ENCODE peak calls at places on chromosomes 16 and 17, in seven cellular contexts. L is AG20443; N is HTR-8/SVneo; Q is dorsolateral prefrontal cortex; T is activated CD4-positive, CD25-positive, alpha-beta regulatory T cell treated with anti-CD3 and anti-CD28 coated beads, Interleukin-2, amount 50 U/mL, for 16 hours; Z is fibroblast of the aortic adventitia; S is activated T-cell treated with anti-CD3 and anti-CD28 coated beads for 48 hours. D is an unnamed sample.

GRCh38 chr17:46879101-46879500 is 27.7 kb downstream of the WNT9B start:
- DNase-seq in T (no peak), L (no peak), S (no peak), Z (no peak), Q (no peak), N (no peak), D (no peak)

GRCh38 chr17:66686601-66687000 is 148.3 kb upstream of the CACNG5 start:
- DNase-seq in Z (no peak), T (no peak), S (no peak), N (no peak), L (no peak), Q (no peak), D (no peak)

GRCh38 chr17:8150194-8151119 is 1.7 kb downstream of the PER1 start:
- DNase-seq in S (no peak), Z (no peak), T (no peak), Q (no peak), N (no peak), L (no peak), D (no peak)

GRCh38 chr17:15194859-15195277 is 70.3 kb downstream of the PMP22 start:
- DNase-seq in N (no peak), T (no peak), Q (no peak), L (no peak), S (no peak), Z (no peak), D (no peak)

GRCh38 chr17:36921131-36921851 is 16.0 kb upstream of the LHX1 start:
- DNase-seq in L (no peak), N (peak), Z (peak), T (no peak), S (peak), Q (peak), D (no peak)

GRCh38 chr17:39196820-39197331 is 593 bp downstream of the CACNB1 start:
- DNase-seq in Q (no peak), S (no peak), N (peak), T (no peak), L (peak), Z (no peak), D (peak)

GRCh38 chr16:27169511-27170071 is 33.7 kb upstream of the KDM8 start:
- DNase-seq in Q (peak), Z (peak), T (peak), L (peak), N (no peak), S (peak), D (no peak)

GRCh38 chr16:48999034-48999433 is 282.6 kb downstream of the CBLN1 start:
- DNase-seq in Z (no peak), T (no peak), Q (no peak), L (no peak), N (no peak), S (no peak), D (no peak)

GRCh38 chr16:89118361-89119061 is 24.9 kb downstream of the ACSF3 start:
- DNase-seq in Z (no peak), N (no peak), Q (no peak), T (no peak), L (no peak), S (no peak), D (peak)

GRCh38 chr16:27240948-27241531 is 27.5 kb downstream of the NSMCE1 start:
- DNase-seq in S (no peak), L (peak), N (no peak), Z (peak), Q (no peak), T (no peak), D (no peak)

GRCh38 chr16:22395960-22396359 is 21.5 kb upstream of the CDR2 start:
- DNase-seq in S (no peak), L (no peak), T (no peak), Q (no peak), Z (no peak), N (no peak), D (no peak)

GRCh38 chr17:43949777-43950176 is 4.0 kb downstream of the PYY start:
- DNase-seq in T (no peak), S (no peak), Q (no peak), Z (peak), L (no peak), N (no peak), D (no peak)

GRCh38 chr16:89422905-89423630 is 67.3 kb downstream of the ANKRD11 start:
- DNase-seq in L (no peak), N (no peak), Z (peak), T (no peak), Q (no peak), S (peak), D (no peak)

GRCh38 chr17:4573682-4574081 is 10.6 kb upstream of the SMTNL2 start:
- DNase-seq in T (no peak), Z (no peak), S (peak), Q (no peak), N (no peak), L (no peak), D (no peak)

GRCh38 chr16:49292413-49292812 is 10.8 kb upstream of the CBLN1 start:
- DNase-seq in Z (peak), L (no peak), N (no peak), S (no peak), T (no peak), Q (no peak), D (no peak)

GRCh38 chr17:63838586-63839184 is 3.8 kb downstream of the SMARCD2 start:
- DNase-seq in Z (peak), T (no peak), S (no peak), Q (peak), N (no peak), L (peak), D (peak)

GRCh38 chr17:40646791-40647548 is 648 bp downstream of the SMARCE1 start:
- DNase-seq in Q (no peak), N (no peak), L (peak), S (no peak), Z (peak), T (no peak), D (no peak)

GRCh38 chr17:42531455-42532354 is 4.3 kb upstream of the NAGLU start:
- DNase-seq in N (no peak), Q (peak), Z (peak), L (peak), T (no peak), S (peak), D (peak)

GRCh38 chr16:85061566-85061965 is 34.0 kb downstream of the KIAA0513 start:
- DNase-seq in L (no peak), T (no peak), Z (no peak), N (no peak), Q (no peak), S (no peak), D (no peak)

GRCh38 chr17:79566251-79566955 is 44.4 kb downstream of the RBFOX3 start:
- DNase-seq in L (no peak), N (no peak), S (no peak), T (no peak), Q (no peak), Z (no peak), D (no peak)

GRCh38 chr16:10752843-10753523 is 9.3 kb downstream of the NUBP1 start:
- DNase-seq in L (no peak), Z (no peak), N (no peak), S (no peak), Q (no peak), T (no peak), D (no peak)

GRCh38 chr17:81520021-81520894 is 7.7 kb upstream of the ACTG1 start:
- DNase-seq in S (no peak), L (no peak), N (no peak), T (no peak), Z (no peak), Q (no peak), D (no peak)

GRCh38 chr16:88527937-88528743 is 42.1 kb upstream of the ZC3H18 start:
- DNase-seq in Z (no peak), Q (no peak), N (no peak), S (no peak), T (no peak), L (no peak), D (no peak)

GRCh38 chr17:28897769-28898259 is 281 bp upstream of the FLOT2 start:
- DNase-seq in T (no peak), N (no peak), S (no peak), Q (no peak), L (no peak), Z (no peak), D (no peak)

GRCh38 chr17:75110307-75110937 is 653 bp downstream of the ARMC7 start:
- DNase-seq in N (no peak), L (no peak), Q (no peak), S (no peak), T (no peak), Z (no peak), D (peak)

GRCh38 chr16:23807028-23807427 is 28.8 kb upstream of the PRKCB start:
- DNase-seq in L (no peak), N (no peak), Z (no peak), Q (no peak), T (no peak), S (no peak), D (no peak)

GRCh38 chr16:85240982-85241924 is 129.0 kb upstream of the CIBAR2 start:
- DNase-seq in L (no peak), T (no peak), N (no peak), Z (no peak), Q (no peak), S (no peak), D (no peak)

GRCh38 chr17:13477180-13477611 is 124.5 kb downstream of the HS3ST3A1 start:
- DNase-seq in N (no peak), Z (peak), Q (no peak), L (no peak), S (no peak), T (no peak), D (no peak)

GRCh38 chr17:42421479-42422332 is 1.4 kb downstream of the CAVIN1 start:
- DNase-seq in Q (no peak), T (no peak), N (peak), Z (peak), L (peak), S (no peak), D (peak)

GRCh38 chr17:18070861-18071340 is 16.8 kb upstream of the DRG2 start:
- DNase-seq in T (no peak), L (peak), Q (peak), S (no peak), Z (peak), N (peak), D (no peak)

GRCh38 chr17:50219345-50219744 is 17.9 kb upstream of the COL1A1 start:
- DNase-seq in S (no peak), Z (peak), Q (no peak), N (peak), L (peak), T (no peak), D (no peak)